ENCODE peak calls at places on chromosomes 11 and 22, in four cellular contexts. One of them, this sample, is unnamed.

GRCh38 chr22:43869799-43870198 is 7.5 kb upstream of the SULT4A1 start:
- DNase-seq in WTC11: no peak
- DNase-seq in foreskin keratinocyte: no peak
- DNase-seq in activated B cell treated with CpG ODN at 0.5 μM for 24 hours: no peak
- DNase-seq in this sample: no peak

GRCh38 chr22:35834080-35834479 is 116.4 kb downstream of the APOL5 start:
- DNase-seq in foreskin keratinocyte: no peak
- DNase-seq in activated B cell treated with CpG ODN at 0.5 μM for 24 hours: no peak
- DNase-seq in WTC11: no peak
- DNase-seq in this sample: no peak

GRCh38 chr22:47402876-47403525 is 640.6 kb downstream of the TBC1D22A start:
- DNase-seq in foreskin keratinocyte: no peak
- DNase-seq in WTC11: no peak
- DNase-seq in activated B cell treated with CpG ODN at 0.5 μM for 24 hours: no peak
- DNase-seq in this sample: no peak

GRCh38 chr22:24189249-24190158 is 8.2 kb downstream of the SUSD2 start:
- DNase-seq in foreskin keratinocyte: no peak
- DNase-seq in activated B cell treated with CpG ODN at 0.5 μM for 24 hours: peak; percentile 33
- DNase-seq in WTC11: peak; percentile 86
- DNase-seq in this sample: peak; percentile 98

GRCh38 chr11:43832536-43832935 is 48.1 kb upstream of the ALKBH3 start:
- DNase-seq in WTC11: no peak
- DNase-seq in activated B cell treated with CpG ODN at 0.5 μM for 24 hours: no peak
- DNase-seq in foreskin keratinocyte: no peak
- DNase-seq in this sample: no peak

GRCh38 chr11:66543263-66544107 is 2.4 kb downstream of the ZDHHC24 start:
- DNase-seq in activated B cell treated with CpG ODN at 0.5 μM for 24 hours: peak; percentile 59
- DNase-seq in foreskin keratinocyte: no peak
- DNase-seq in WTC11: peak; percentile 49
- DNase-seq in this sample: no peak

GRCh38 chr22:29727248-29727551 is 7.4 kb downstream of the CABP7 start:
- DNase-seq in WTC11: peak; percentile 76
- DNase-seq in foreskin keratinocyte: no peak
- DNase-seq in activated B cell treated with CpG ODN at 0.5 μM for 24 hours: no peak
- DNase-seq in this sample: no peak

GRCh38 chr11:47121731-47122130 is 54.9 kb downstream of the ARFGAP2 start:
- DNase-seq in activated B cell treated with CpG ODN at 0.5 μM for 24 hours: no peak
- DNase-seq in foreskin keratinocyte: no peak
- DNase-seq in WTC11: no peak
- DNase-seq in this sample: no peak

GRCh38 chr11:2827792-2828191 is 57.8 kb downstream of the CDKN1C start:
- DNase-seq in foreskin keratinocyte: no peak
- DNase-seq in activated B cell treated with CpG ODN at 0.5 μM for 24 hours: no peak
- DNase-seq in WTC11: no peak
- DNase-seq in this sample: no peak

GRCh38 chr22:46573781-46574437 is 36.5 kb upstream of the CELSR1 start:
- DNase-seq in foreskin keratinocyte: no peak
- DNase-seq in WTC11: no peak
- DNase-seq in activated B cell treated with CpG ODN at 0.5 μM for 24 hours: no peak
- DNase-seq in this sample: no peak

DNA sequence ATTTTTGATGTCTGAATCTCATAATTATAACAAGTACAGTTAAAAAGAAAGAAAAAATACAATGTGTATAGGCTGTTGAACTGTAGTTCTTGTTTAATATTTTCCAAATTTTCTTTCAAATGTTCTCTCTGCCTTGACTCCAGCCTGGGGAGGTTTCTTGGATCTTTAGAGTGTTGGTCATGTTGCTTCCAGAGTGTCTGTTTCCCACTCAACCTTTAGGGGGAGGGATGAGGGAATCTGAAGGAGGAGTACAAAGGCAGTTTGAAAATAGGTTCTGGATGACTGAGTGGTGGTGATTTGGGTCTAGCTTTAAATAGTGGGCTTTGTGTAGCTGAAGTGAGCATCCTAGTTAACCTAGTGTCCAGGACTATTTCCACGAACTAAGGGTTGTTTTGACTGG is 2.0 kb downstream of the CTNND1 start:
- DNase-seq in WTC11: no peak
- DNase-seq in activated B cell treated with CpG ODN at 0.5 μM for 24 hours: no peak
- DNase-seq in foreskin keratinocyte: no peak
- DNase-seq in this sample: no peak
- TF ChIP-seq CTCF in WTC11: no peak
- TF ChIP-seq CTCF in activated B cell treated with CpG ODN at 0.5 μM for 24 hours: no peak
- TF ChIP-seq CTCF in foreskin keratinocyte: peak; percentile 52
- TF ChIP-seq CTCF in this sample: no peak

DNA sequence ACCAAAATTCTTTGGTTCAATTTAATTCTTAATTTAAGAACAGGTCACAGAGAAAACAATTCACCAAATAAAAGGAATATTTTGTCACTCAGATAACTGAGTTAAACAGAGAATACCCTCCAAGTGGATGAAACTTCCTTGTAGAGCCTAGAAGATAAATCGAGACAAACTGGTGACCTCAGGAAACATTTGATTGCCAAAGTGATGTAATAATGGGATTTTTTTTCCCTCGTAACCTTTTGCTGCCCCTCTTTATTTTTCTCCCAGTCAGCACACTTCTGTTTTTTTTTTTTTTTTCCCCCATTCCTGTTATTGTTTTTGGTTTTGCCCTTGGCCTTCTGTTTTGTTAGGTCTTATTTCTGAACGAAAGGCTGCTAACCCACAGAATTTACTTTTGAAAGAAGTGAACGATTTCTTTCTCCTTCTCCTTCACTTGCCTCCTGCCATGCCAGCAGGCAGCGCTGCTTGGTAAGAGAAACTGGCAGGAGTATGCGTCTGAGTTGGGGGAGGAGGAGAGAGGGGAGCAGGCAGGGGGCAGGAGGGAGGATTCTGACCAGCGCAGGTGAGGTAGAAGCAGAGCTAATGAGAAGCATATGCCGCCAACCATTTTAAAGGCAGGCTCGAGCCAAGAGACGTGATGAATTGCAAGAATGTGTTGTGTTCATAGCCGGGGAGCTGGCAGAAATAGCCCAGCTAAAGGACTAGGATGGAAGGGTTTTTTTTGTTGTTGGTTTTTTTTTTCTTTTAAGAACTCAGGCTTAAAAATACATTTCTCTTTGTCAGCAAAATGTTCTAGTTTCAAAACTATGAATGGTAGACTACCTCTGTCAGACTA is 121.9 kb upstream of the MTMR2 start:
- DNase-seq in WTC11: peak; percentile 64
- DNase-seq in foreskin keratinocyte: no peak
- DNase-seq in activated B cell treated with CpG ODN at 0.5 μM for 24 hours: no peak
- DNase-seq in this sample: no peak
- TF ChIP-seq CTCF in WTC11: no peak
- TF ChIP-seq CTCF in foreskin keratinocyte: peak; percentile 32
- TF ChIP-seq CTCF in activated B cell treated with CpG ODN at 0.5 μM for 24 hours: no peak
- TF ChIP-seq CTCF in this sample: peak; percentile 13

GRCh38 chr11:57646756-57647303 is 2.9 kb downstream of the YPEL4 start:
- DNase-seq in foreskin keratinocyte: no peak
- DNase-seq in activated B cell treated with CpG ODN at 0.5 μM for 24 hours: no peak
- DNase-seq in WTC11: peak; percentile 36
- DNase-seq in this sample: no peak

GRCh38 chr11:57646221-57646620 is 3.5 kb downstream of the YPEL4 start:
- DNase-seq in WTC11: no peak
- DNase-seq in foreskin keratinocyte: no peak
- DNase-seq in activated B cell treated with CpG ODN at 0.5 μM for 24 hours: no peak
- DNase-seq in this sample: no peak

GRCh38 chr11:57643802-57644201 is 5.9 kb downstream of the YPEL4 start:
- DNase-seq in foreskin keratinocyte: no peak
- DNase-seq in WTC11: no peak
- DNase-seq in activated B cell treated with CpG ODN at 0.5 μM for 24 hours: no peak
- DNase-seq in this sample: no peak

GRCh38 chr11:57645716-57646085 is 4.0 kb downstream of the YPEL4 start:
- DNase-seq in foreskin keratinocyte: no peak
- DNase-seq in WTC11: peak; percentile 37
- DNase-seq in activated B cell treated with CpG ODN at 0.5 μM for 24 hours: no peak
- DNase-seq in this sample: no peak

DNA sequence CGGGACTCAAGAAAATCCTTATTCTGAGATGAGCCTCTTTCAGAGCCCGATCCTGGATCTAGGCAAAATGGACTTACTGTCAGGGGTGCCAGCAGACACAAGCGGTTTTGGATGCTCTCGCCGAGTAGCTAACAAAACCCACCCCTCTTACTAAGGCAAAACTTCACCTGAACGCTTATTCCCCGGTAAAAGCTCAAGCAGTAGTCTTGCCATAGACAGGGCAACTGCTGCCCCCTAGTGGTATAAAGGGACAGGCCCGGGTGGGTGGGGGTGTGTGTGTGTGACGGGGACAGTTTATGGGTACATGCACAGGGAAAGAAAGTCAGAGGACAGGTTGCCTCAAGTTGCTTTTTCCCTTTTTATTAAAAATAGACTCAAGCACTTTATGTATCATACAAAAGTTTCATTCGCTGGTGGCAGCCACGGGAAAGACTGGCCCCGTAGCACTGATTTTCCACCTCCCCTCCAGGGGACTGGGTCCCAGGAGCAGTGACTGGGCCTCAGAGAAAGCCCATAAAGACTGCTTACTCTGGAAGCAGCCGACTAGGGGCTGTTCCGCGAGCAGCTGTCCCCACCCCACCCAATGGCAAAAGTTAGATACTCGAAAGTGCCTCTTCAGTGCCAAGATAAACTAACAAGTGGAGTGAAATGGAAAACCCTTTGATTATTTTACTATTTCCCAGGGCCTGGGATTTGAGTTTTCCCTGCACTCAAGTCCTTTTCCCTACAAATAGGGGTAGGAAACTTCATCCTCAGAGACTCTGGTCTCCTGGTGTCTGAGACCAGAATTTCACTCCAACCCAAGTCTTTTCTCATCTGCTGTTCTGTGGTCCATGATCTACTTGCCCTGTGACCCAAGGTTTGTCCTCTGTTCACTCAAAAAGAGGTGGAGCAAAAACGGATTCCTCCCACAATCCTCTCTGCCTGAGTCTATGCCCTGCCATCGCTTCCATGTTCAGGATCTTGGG is 4.7 kb downstream of the YPEL4 start:
- DNase-seq in foreskin keratinocyte: no peak
- DNase-seq in WTC11: peak; percentile 96
- DNase-seq in activated B cell treated with CpG ODN at 0.5 μM for 24 hours: peak; percentile 65
- DNase-seq in this sample: peak; percentile 76
- TF ChIP-seq CTCF in foreskin keratinocyte: peak; percentile 84
- TF ChIP-seq CTCF in WTC11: peak; percentile 92
- TF ChIP-seq CTCF in activated B cell treated with CpG ODN at 0.5 μM for 24 hours: no peak
- TF ChIP-seq CTCF in this sample: peak; percentile 74

GRCh38 chr11:12918667-12919066 is 90.4 kb upstream of the RASSF10 start:
- DNase-seq in activated B cell treated with CpG ODN at 0.5 μM for 24 hours: no peak
- DNase-seq in foreskin keratinocyte: no peak
- DNase-seq in WTC11: no peak
- DNase-seq in this sample: no peak

GRCh38 chr11:12924650-12925049 is 84.5 kb upstream of the RASSF10 start:
- DNase-seq in WTC11: no peak
- DNase-seq in activated B cell treated with CpG ODN at 0.5 μM for 24 hours: no peak
- DNase-seq in foreskin keratinocyte: no peak
- DNase-seq in this sample: no peak

GRCh38 chr11:12922418-12922817 is 86.7 kb upstream of the RASSF10 start:
- DNase-seq in foreskin keratinocyte: no peak
- DNase-seq in activated B cell treated with CpG ODN at 0.5 μM for 24 hours: no peak
- DNase-seq in WTC11: no peak
- DNase-seq in this sample: no peak

GRCh38 chr11:12922980-12923507 is 86.1 kb upstream of the RASSF10 start:
- DNase-seq in WTC11: no peak
- DNase-seq in foreskin keratinocyte: no peak
- DNase-seq in activated B cell treated with CpG ODN at 0.5 μM for 24 hours: no peak
- DNase-seq in this sample: no peak

GRCh38 chr11:12921580-12922157 is 87.4 kb upstream of the RASSF10 start:
- DNase-seq in foreskin keratinocyte: no peak
- DNase-seq in activated B cell treated with CpG ODN at 0.5 μM for 24 hours: no peak
- DNase-seq in WTC11: no peak
- DNase-seq in this sample: no peak
- TF ChIP-seq CTCF in foreskin keratinocyte: no peak
- TF ChIP-seq CTCF in activated B cell treated with CpG ODN at 0.5 μM for 24 hours: no peak
- TF ChIP-seq CTCF in WTC11: no peak
- TF ChIP-seq CTCF in this sample: no peak

DNA sequence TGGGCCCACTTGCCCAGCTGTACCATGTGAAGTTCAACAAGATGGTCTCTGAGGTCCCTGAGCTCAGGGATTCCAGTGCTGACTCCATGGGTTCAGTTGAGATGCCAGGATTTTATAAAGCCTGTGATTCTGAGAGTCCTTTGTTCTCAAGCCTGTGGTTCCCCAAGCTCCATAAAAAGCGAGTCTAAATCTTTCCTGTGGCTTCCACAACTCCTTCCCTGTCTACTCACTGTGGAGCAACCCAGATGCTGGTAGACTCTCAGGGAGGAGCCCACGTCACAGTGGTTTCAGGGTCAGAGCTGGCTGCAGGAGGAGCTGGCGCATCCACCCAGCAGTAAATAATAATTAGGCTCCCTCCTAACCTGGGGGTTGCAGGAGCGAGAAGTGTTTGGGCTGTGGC is 2.1 kb upstream of the RELT start:
- DNase-seq in WTC11: no peak
- DNase-seq in activated B cell treated with CpG ODN at 0.5 μM for 24 hours: no peak
- DNase-seq in foreskin keratinocyte: no peak
- DNase-seq in this sample: no peak
- TF ChIP-seq CTCF in WTC11: no peak
- TF ChIP-seq CTCF in activated B cell treated with CpG ODN at 0.5 μM for 24 hours: no peak
- TF ChIP-seq CTCF in foreskin keratinocyte: no peak
- TF ChIP-seq CTCF in this sample: no peak

DNA sequence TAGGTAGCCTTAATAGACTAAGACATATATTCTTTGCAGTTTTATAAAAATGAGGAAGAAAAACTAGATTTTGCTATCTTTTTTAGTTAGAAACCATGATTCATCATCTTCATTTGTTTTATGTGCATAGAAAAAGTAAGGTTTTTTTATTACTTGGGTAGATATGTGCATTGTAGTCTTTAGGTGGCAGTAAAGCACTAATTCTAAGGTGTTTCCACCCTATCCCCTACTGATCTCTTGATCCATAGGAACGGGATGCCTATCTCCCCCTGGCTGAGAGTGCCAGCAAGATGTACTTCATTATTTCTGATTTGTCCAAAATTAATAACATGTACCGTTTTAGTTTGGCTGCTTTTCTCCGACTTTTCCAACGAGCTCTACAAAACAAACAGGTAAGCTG is 148.1 kb downstream of the DYNC2H1 start:
- DNase-seq in foreskin keratinocyte: no peak
- DNase-seq in activated B cell treated with CpG ODN at 0.5 μM for 24 hours: no peak
- DNase-seq in WTC11: no peak
- DNase-seq in this sample: no peak
- TF ChIP-seq CTCF in foreskin keratinocyte: peak; percentile 60
- TF ChIP-seq CTCF in activated B cell treated with CpG ODN at 0.5 μM for 24 hours: no peak
- TF ChIP-seq CTCF in WTC11: no peak
- TF ChIP-seq CTCF in this sample: peak; percentile 46

This sample was measured in D721Med.